ENCODE peak calls at places on chromosomes 13 and 19, in five cellular contexts. B is Peyer's patch, E is choroid plexus epithelial cell, H is fibroblast of mammary gland, I is AG04450. X is an unnamed sample.

GRCh38 chr19:34261335-34262109 is 7.2 kb downstream of the GARRE1 start:
- DNase-seq in B (peak), E (no peak), H (no peak), I (no peak), X (no peak)

GRCh38 chr19:18439025-18439909 is 1.3 kb upstream of the ISYNA1 start:
- DNase-seq in B (peak), E (peak), H (peak), I (no peak), X (no peak)

GRCh38 chr19:10690351-10690781 is 10.9 kb upstream of the QTRT1 start:
- DNase-seq in B (no peak), E (peak), H (peak), I (no peak), X (no peak)

GRCh38 chr19:4267101-4267900 is 11.8 kb upstream of the SHD start:
- DNase-seq in B (peak), E (peak), H (peak), I (no peak), X (peak)

GRCh38 chr19:4066682-4067395 is at the start of gene ZBTB7A:
- DNase-seq in B (peak), E (peak), H (peak), I (no peak), X (peak)

GRCh38 chr19:4375164-4375619 is 25.2 kb downstream of the SH3GL1 start:
- DNase-seq in B (peak), E (no peak), H (no peak), I (no peak), X (no peak)

GRCh38 chr19:51166846-51167490 is 24.9 kb downstream of the SIGLEC7 start:
- DNase-seq in B (peak), E (peak), H (no peak), I (no peak), X (no peak)

GRCh38 chr19:14997981-14998380 is 18.3 kb upstream of the SLC1A6 start:
- DNase-seq in B (no peak), E (no peak), H (no peak), I (no peak), X (no peak)

GRCh38 chr19:53792721-53793433 is 31.2 kb downstream of the NLRP12 start:
- DNase-seq in B (peak), E (peak), H (peak), I (peak), X (peak)

GRCh38 chr13:101013245-101013644 is 338.6 kb upstream of the TMTC4 start:
- DNase-seq in B (no peak), E (no peak), H (no peak), I (no peak), X (no peak)

GRCh38 chr13:102948006-102948405 is 102.2 kb downstream of the ERCC5 start:
- DNase-seq in B (peak), E (peak), H (peak), I (no peak), X (peak)

GRCh38 chr13:41345921-41346589 is 35.0 kb downstream of the NAA16 start:
- DNase-seq in B (no peak), E (no peak), H (no peak), I (no peak), X (no peak)

GRCh38 chr13:20391597-20392452 is 133.8 kb downstream of the CRYL1 start:
- DNase-seq in B (no peak), E (no peak), H (no peak), I (no peak), X (no peak)

DNA sequence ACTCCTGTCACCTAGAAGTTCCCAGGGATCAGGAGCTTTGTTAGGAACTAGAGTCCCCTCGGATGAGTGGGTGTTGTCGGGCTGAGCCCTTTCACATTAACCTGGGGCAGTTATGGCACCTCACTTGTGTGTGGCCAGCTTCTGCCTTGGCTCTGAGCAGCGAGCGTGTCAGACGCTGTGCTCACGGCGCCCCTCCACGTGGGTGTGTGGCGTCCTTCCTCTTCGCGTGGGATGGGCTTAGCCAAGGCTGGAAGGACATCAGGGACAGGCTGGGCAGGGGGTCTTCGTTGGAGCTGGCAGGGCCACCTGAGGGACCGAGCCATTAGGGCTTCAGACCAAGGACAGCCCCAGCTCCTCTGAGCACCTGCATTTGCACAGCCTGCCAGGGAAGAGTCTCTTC is 23.4 kb downstream of the DOT1L start:
- DNase-seq in B (no peak), E (no peak), H (no peak), I (no peak), X (no peak)
- H3K4me3 ChIP-seq in B (no peak), E (no peak), H (no peak), I (no peak), X (no peak)

GRCh38 chr13:46180393-46180792 is 1.6 kb downstream of the LCP1 start:
- DNase-seq in B (no peak), E (no peak), H (no peak), I (no peak), X (no peak)
- H3K4me3 ChIP-seq in B (peak), E (no peak), H (no peak), I (no peak), X (no peak)

DNA sequence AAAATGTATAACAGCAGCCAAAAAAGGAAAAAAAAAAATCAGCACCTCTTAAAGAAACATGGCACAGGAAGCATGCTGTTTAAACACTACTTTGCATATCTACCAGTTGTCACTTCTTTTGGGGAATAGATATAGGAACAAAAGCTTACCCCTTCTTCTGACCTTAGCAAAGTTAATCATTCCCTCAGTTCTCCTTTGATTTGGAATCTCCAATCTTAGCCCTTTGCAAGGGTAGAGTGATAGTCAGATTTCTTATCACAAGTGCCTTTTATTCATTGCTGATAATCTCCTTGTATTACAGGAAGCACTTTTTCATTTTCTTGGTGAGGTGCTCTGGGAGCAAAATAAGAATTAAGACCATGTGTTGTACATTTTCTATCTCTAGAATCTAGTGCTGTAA is 1327.6 kb downstream of the OLFM4 start:
- DNase-seq in B (no peak), E (no peak), H (no peak), I (no peak), X (no peak)
- H3K4me3 ChIP-seq in B (no peak), E (no peak), H (no peak), I (no peak), X (no peak)

DNA sequence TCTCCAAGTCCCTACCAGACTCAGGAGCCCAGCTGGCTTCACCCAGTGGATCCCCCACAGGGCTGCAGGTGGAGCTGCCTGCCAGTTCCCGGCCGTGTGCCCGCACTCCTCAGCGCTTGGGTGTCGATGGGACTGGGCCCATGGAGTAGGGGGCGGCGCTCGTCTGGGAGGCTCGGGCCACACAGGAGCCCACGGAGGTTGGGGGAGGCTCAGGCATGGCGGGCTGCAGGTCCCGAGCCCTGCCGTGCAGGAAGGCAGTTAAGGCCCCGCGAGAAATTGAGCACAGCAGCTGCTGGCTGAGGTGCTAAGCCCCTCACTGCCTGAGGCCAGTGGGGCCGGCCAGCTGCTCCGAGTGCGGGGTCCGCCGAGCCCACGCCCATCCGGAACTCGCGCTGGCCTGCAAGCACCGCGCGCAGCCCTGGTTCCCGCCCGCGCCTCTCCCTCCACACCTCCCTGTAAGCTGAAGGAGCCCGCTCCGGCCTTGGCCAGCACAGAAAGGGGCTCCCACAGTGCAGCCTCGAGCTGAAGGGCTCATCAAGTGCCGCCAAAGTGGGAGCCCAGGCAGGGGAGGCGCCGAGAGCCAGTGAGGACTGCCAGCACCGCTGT is 1771.1 kb downstream of the OLFM4 start:
- DNase-seq in B (no peak), E (no peak), H (no peak), I (no peak), X (no peak)
- H3K4me3 ChIP-seq in B (no peak), E (no peak), H (no peak), I (no peak), X (no peak)

DNA sequence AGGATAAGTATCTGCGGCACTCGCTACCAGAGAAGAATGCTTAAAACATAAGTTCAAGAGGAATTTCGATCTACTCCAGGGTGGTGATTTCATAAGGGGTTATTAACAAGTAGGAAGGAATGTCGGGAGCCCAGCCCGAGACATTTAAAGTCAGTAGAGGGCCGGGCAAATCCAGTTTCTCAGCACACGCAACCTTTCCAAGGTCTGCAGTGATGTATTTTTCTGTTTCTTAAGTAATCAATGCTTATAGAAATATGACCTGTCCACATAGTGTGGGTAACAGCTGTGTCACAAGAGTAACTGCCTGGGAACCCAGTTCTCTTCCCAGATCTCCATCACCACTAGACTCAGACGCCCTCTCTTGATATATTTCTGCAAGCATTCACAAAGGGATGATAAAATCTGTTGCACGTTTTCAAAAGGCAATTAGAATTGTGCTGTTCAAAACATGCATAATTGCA is 525.9 kb downstream of the MYO16 start:
- DNase-seq in B (no peak), E (peak), H (peak), I (no peak), X (peak)
- H3K4me3 ChIP-seq in B (no peak), E (no peak), H (no peak), I (no peak), X (no peak)

GRCh38 chr19:1019616-1019961 is 1.3 kb downstream of the TMEM259 start:
- DNase-seq in B (no peak), E (no peak), H (no peak), I (no peak), X (no peak)

GRCh38 chr19:1018393-1018792 is 2.5 kb downstream of the TMEM259 start:
- DNase-seq in B (no peak), E (no peak), H (no peak), I (no peak), X (no peak)

GRCh38 chr19:1019980-1020867 is 699 bp downstream of the TMEM259 start:
- DNase-seq in B (peak), E (no peak), H (no peak), I (no peak), X (no peak)

GRCh38 chr19:1017906-1018305 is 3.0 kb downstream of the TMEM259 start:
- DNase-seq in B (no peak), E (no peak), H (no peak), I (no peak), X (no peak)

GRCh38 chr19:1018932-1019615 is 1.8 kb downstream of the TMEM259 start:
- DNase-seq in B (no peak), E (no peak), H (no peak), I (no peak), X (no peak)
- H3K4me3 ChIP-seq in B (peak), E (peak), H (peak), I (peak), X (peak)

DNA sequence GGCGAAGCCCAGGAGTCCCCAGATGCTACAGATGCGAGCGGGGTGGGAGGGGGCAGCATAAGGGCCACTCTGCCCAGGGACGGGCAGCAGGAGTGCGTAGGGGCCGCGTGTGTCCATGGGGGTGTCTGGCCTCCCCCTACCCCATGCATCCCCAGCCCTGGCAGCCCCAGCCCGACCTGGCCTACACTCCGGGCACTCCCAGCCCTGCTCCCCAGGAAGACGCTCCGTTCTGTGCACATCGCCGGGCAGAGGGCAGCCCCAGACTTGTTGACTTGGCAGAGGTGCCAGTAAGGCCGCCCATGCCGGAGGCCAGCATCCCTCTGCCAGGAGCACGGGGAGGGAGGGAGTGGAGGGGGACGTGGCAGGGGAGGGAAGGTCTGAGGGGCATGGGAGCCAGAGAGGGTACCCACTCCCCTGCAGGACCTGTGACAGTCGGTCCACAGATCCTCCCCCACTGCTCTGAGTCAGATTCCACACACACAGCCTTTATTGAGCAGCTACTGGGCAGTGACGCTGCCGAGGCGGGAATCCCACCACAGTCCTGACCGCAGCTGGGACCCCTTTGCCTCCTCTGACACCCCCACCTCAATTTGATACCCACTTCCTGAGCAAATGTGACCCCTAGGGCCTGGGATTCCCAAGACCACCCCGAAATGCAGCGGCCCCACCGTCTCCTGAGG is 1.8 kb upstream of the NKPD1 start:
- DNase-seq in B (no peak), E (no peak), H (no peak), I (no peak), X (no peak)
- H3K4me3 ChIP-seq in B (no peak), E (no peak), H (no peak), I (no peak), X (no peak)